ENCODE peak calls at places on chromosomes 5 and 9, in five cellular contexts. P, U, X, T and M are unnamed samples.

GRCh38 chr5:176415240-176416122 is 858 bp downstream of the CLTB start:
- DNase-seq in P (peak), U (no peak), X (no peak), T (peak), M (peak)

GRCh38 chr9:132154925-132155324 is 6.9 kb upstream of the NTNG2 start:
- DNase-seq in P (no peak), U (no peak), X (no peak), T (no peak), M (no peak)

GRCh38 chr9:72315510-72316287 is 49.3 kb downstream of the ZFAND5 start:
- DNase-seq in P (no peak), U (no peak), X (no peak), T (peak), M (peak)

GRCh38 chr5:149439899-149440655 is 61.0 kb upstream of the IL17B start:
- DNase-seq in P (peak), U (peak), X (no peak), T (no peak), M (no peak)

GRCh38 chr9:8750639-8751041 is 951.1 kb upstream of the DMAC1 start:
- DNase-seq in P (no peak), U (no peak), X (no peak), T (no peak), M (no peak)

GRCh38 chr9:16223074-16223871 is 647.2 kb downstream of the BNC2 start:
- DNase-seq in P (no peak), U (no peak), X (no peak), T (no peak), M (no peak)

GRCh38 chr5:91390268-91390667 is 7.2 kb upstream of the ARRDC3 start:
- DNase-seq in P (no peak), U (no peak), X (no peak), T (no peak), M (no peak)

GRCh38 chr5:72153551-72153950 is 46.3 kb downstream of the MAP1B start:
- DNase-seq in P (no peak), U (no peak), X (no peak), T (no peak), M (no peak)

GRCh38 chr9:33880562-33881089 is 63.7 kb downstream of the UBE2R2 start:
- DNase-seq in P (no peak), U (no peak), X (no peak), T (no peak), M (no peak)

GRCh38 chr9:69542942-69543704 is 129.0 kb downstream of the APBA1 start:
- DNase-seq in P (no peak), U (peak), X (no peak), T (no peak), M (no peak)

GRCh38 chr9:13014484-13014883 is 239.7 kb downstream of the LURAP1L start:
- DNase-seq in P (no peak), U (no peak), X (no peak), T (peak), M (peak)

GRCh38 chr9:94649100-94649855 is 10.0 kb upstream of the FBP1 start:
- DNase-seq in P (no peak), U (no peak), X (no peak), T (peak), M (peak)